ENCODE peak calls at places on chromosome 22, in four cellular contexts. D is GM23248, P is pancreas, I is esophagus muscularis mucosa. H is an unnamed sample.

GRCh38 chr22:31343235-31344191 is 2.6 kb downstream of the PATZ1 start:
- DNase-seq in D (no peak), P (peak; percentile 94), I (no peak), H (no peak)

GRCh38 chr22:43550024-43550620 is 138.3 kb downstream of the MPPED1 start:
- DNase-seq in D (no peak), P (no peak), I (no peak), H (no peak)

GRCh38 chr22:30655532-30655931 is 12.1 kb downstream of the DUSP18 start:
- DNase-seq in D (no peak), P (no peak), I (no peak), H (no peak)

GRCh38 chr22:30217698-30218565 is 28.6 kb downstream of the LIF start:
- DNase-seq in D (peak; percentile 59), P (no peak), I (no peak), H (peak; percentile 60)

GRCh38 chr22:44026630-44027511 is 2.8 kb downstream of the PARVB start:
- DNase-seq in D (peak; percentile 97), P (peak; percentile 9), I (peak; percentile 96), H (peak; percentile 68)

GRCh38 chr22:40224702-40225101 is 47.0 kb downstream of the TNRC6B start:
- DNase-seq in D (no peak), P (no peak), I (no peak), H (no peak)

GRCh38 chr22:40764743-40765441 is 54.3 kb downstream of the SLC25A17 start:
- DNase-seq in D (peak; percentile 52), P (no peak), I (no peak), H (no peak)

GRCh38 chr22:38937036-38937435 is 20.4 kb upstream of the APOBEC3A start:
- DNase-seq in D (no peak), P (no peak), I (no peak), H (no peak)

GRCh38 chr22:22479999-22480532 is 28.5 kb downstream of the ZNF280B start:
- DNase-seq in D (peak; percentile 10), P (no peak), I (no peak), H (no peak)

GRCh38 chr22:48217596-48217995 is 1455.1 kb downstream of the TBC1D22A start:
- DNase-seq in D (no peak), P (no peak), I (peak; percentile 60), H (no peak)

GRCh38 chr22:26553056-26553752 is 36.7 kb downstream of the TPST2 start:
- DNase-seq in D (peak; percentile 91), P (peak; percentile 81), I (no peak), H (peak; percentile 44)

GRCh38 chr22:32644252-32645100 is 157.0 kb upstream of the TIMP3 start:
- DNase-seq in D (peak; percentile 12), P (peak; percentile 17), I (no peak), H (peak; percentile 56)

GRCh38 chr22:33889748-33890147 is 30.5 kb downstream of the LARGE1 start:
- DNase-seq in D (no peak), P (no peak), I (no peak), H (no peak)

GRCh38 chr22:49971232-49972162 is 10.9 kb downstream of the PIM3 start:
- DNase-seq in D (peak; percentile 63), P (peak; percentile 60), I (no peak), H (peak; percentile 89)

GRCh38 chr22:32904044-32904443 is 102.5 kb downstream of the TIMP3 start:
- DNase-seq in D (peak; percentile 66), P (peak; percentile 5), I (no peak), H (peak; percentile 53)

GRCh38 chr22:38921126-38921525 is 36.3 kb upstream of the APOBEC3A start:
- DNase-seq in D (no peak), P (peak; percentile 95), I (no peak), H (no peak)

GRCh38 chr22:17471901-17472566 is 91.3 kb upstream of the SLC25A18 start:
- DNase-seq in D (peak; percentile 29), P (no peak), I (no peak), H (no peak)

GRCh38 chr22:33427461-33427860 is 369.3 kb upstream of the SYN3 start:
- DNase-seq in D (no peak), P (no peak), I (no peak), H (no peak)

GRCh38 chr22:39545310-39546063 is 12.9 kb upstream of the RPS19BP1 start:
- DNase-seq in D (peak; percentile 46), P (peak; percentile 33), I (no peak), H (peak; percentile 61)

GRCh38 chr22:20062766-20063083 is 17.3 kb upstream of the DGCR8 start:
- DNase-seq in D (peak; percentile 41), P (no peak), I (no peak), H (no peak)

GRCh38 chr22:32448980-32449379 is 15.3 kb downstream of the BPIFC start:
- DNase-seq in D (no peak), P (no peak), I (no peak), H (no peak)

DNA sequence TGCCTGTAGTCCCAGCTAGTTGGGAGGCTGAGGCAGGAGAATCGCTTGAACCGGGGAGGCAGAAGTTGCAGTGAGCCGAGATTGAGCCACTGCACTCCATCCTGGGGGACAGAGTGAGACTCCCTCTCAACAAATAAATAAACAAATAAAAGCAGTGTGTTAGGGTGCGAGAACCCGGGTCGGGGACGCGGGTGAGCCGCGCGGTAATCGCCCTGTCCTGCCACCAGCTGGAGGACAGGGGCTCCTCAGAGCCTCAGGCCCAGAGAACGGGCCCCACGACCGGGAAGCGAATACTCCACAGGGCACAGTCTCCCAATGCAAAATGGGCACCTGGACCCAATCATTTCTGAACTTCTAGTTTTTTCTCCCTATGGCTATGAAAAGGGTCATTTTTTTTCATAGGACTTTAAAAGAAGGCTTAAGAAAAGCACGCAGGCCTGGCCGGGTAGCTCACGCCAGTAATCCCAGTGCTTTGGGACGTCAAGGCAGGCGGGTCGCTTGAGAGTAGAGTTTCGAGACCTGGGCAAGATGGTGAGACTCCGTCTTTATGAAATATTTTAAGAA is 744 bp upstream of the MCM5 start:
- DNase-seq in D (peak; percentile 31), P (no peak), I (no peak), H (no peak)
- H3K4me3 ChIP-seq in D (peak overlapping the region; percentile 90), P (peak overlapping the region; percentile 73), I (peak overlapping the region; percentile 90), H (peak overlapping the region; percentile 68)

GRCh38 chr22:19042285-19043110 is 79.7 kb downstream of the DGCR2 start:
- DNase-seq in D (no peak), P (no peak), I (no peak), H (no peak)
- H3K36me3 ChIP-seq in D (peaks cover 9% of the 10 kb centered on the region), P (peaks cover 8% of the 10 kb centered on the region), I (peaks cover 79% of the 10 kb centered on the region), H (peaks cover 95% of the 10 kb centered on the region)

DNA sequence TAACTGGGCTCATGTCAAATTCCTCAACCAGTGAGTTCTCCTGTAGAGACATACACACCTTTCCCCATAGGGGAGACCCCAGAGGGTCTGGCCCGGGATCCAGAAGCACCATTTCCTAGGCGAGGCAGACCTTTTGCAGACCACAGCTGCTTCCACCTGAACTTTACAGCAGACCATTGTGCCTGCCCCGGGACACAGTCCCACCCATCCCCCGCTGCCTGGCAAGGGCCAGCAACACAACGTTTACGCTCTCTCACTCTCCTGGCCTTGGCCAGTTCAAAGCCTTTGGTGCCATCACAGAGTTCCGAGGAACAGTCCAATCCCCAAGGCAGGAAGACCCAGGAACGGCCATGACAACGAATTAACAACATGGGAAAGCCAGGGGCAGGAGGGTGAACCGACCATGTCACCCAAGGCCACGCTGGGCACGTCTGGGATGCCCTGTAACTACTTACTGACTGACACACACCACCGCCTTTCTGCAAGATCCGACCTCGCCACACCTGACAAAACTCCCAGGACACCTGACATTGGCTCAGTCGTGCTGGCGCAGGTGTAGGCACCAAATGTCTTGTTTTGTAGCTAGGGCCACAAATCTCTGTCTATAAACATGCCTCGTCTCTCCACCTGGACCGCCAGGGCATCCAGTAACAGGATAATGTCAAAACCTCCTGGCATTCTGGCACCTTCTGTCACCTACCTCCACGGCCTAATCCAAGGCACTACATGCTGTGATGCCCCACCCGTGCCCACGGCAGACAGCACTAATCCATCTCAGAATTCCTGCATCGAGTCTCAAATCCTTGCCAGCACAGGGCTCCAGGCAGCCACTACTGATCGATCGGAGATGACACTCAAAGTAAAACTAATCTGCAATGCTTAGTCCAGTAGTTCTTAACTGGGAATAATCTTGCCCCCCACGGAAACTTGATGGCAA is 51.3 kb downstream of the MYH9 start:
- DNase-seq in D (no peak), P (peak; percentile 93), I (no peak), H (peak; percentile 86)
- H3K4me3 ChIP-seq in D (no peak overlapping the region), P (no peak overlapping the region), I (no peak overlapping the region), H (no peak overlapping the region)

DNA sequence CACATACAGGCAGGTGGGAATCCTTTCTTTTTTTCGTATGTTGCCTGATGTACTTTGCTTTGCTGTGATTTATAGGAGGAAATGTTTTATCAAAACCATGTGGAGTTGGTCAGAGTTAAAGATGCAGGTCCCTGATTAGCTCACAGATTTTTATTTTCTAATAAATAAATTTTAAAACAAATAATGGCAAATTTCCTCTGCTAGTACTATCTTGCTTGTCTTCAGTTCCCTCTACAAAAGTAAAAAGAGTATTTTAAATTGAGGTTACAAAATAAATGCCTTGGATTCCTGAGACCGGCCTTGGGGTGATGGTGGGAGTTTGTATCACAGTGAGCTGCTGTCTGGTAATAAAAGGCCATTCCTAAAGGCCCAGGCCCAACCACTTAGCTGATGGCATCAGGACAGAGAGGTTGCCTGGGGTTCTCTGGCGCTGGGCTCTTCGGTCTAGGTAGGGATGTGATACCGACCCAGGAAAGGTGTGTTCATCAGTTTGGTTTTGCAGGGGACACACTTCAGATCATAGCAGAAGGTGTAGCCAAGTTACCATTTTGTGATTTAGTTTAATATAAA is 129.0 kb downstream of the TBC1D22A start:
- DNase-seq in D (no peak), P (no peak), I (no peak), H (no peak)
- H3K36me3 ChIP-seq in D (peaks cover 10% of the 10 kb centered on the region), P (no peaks in the 10 kb centered on the region), I (no peaks in the 10 kb centered on the region), H (no peaks in the 10 kb centered on the region)

DNA sequence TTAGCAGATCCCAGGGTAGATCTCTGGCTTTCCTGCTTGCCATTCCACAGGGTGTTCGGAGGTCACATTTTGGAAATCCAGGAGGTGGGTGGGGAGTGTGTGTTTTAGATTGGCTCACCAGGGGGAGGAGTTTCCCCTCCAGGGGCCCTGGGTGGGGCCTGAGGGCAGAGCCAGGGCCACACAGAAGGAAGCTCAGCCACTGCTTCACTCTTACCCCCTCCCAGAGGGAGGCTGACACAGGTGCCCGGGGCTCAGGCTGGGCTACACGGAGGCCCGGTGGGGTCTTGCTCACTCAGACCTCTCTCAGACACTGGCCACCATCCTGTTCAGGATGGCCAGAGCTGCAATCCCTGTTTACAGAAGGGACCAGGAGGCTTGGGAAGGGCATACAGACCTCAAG is 2.5 kb downstream of the WNT7B start:
- DNase-seq in D (no peak), P (no peak), I (no peak), H (no peak)
- H3K4me3 ChIP-seq in D (no peak overlapping the region), P (no peak overlapping the region), I (no peak overlapping the region), H (no peak overlapping the region)

H was measured in adrenal gland.